ENCODE peak calls at places on chromosome 15, in five cellular contexts. Z is hepatic stellate cell; O is stimulated activated CD4-positive, alpha-beta T cell treated with anti-CD3 and anti-CD28 coated beads, Interleukin-4, amount 100 ng/mL, for 48 hours; Y is mucosa of descending colon; R is psoas muscle. P is an unnamed sample.

GRCh38 chr15:71804695-71805470 is 5.5 kb upstream of the NR2E3 start:
- DNase-seq in R (no peak), Z (no peak), O (no peak), Y (no peak), P (no peak)

GRCh38 chr15:94673801-94674200 is 442.4 kb downstream of the MCTP2 start:
- DNase-seq in Z (no peak), O (no peak), Y (no peak), R (no peak), P (no peak)

GRCh38 chr15:63013052-63013808 is 29.3 kb upstream of the TPM1 start:
- DNase-seq in Z (peak), O (no peak), Y (no peak), R (peak), P (no peak)

GRCh38 chr15:67105065-67105951 is 39.9 kb downstream of the SMAD3 start:
- DNase-seq in R (peak), Z (peak), O (no peak), Y (no peak), P (peak)

GRCh38 chr15:73897441-73898261 is 24.3 kb downstream of the TBC1D21 start:
- DNase-seq in Z (peak), R (peak), O (peak), Y (peak), P (peak)

GRCh38 chr15:69578252-69578651 is 125.6 kb downstream of the RPLP1 start:
- DNase-seq in O (no peak), R (no peak), Z (no peak), Y (no peak), P (no peak)

GRCh38 chr15:56964182-56964581 is 45.7 kb downstream of the TCF12 start:
- DNase-seq in O (no peak), Z (peak), R (no peak), Y (no peak), P (no peak)

GRCh38 chr15:70248116-70249025 is 150.7 kb upstream of the TLE3 start:
- DNase-seq in O (no peak), Y (no peak), Z (no peak), R (no peak), P (no peak)

GRCh38 chr15:74134387-74135027 is 4.1 kb downstream of the ISLR2 start:
- DNase-seq in R (peak), Y (peak), Z (peak), O (no peak), P (no peak)

GRCh38 chr15:83869329-83869728 is 215.4 kb downstream of the ADAMTSL3 start:
- DNase-seq in R (no peak), Z (no peak), O (no peak), Y (no peak), P (no peak)

GRCh38 chr15:75720787-75721461 is 8.3 kb upstream of the CSPG4 start:
- DNase-seq in Y (peak), O (peak), Z (no peak), R (peak), P (peak)

GRCh38 chr15:40379374-40379773 is 3.1 kb upstream of the KNSTRN start:
- DNase-seq in Y (no peak), R (no peak), Z (no peak), O (no peak), P (no peak)

GRCh38 chr15:75123395-75123794 is 78.3 kb upstream of the C15orf39 start:
- DNase-seq in Y (no peak), O (no peak), Z (peak), R (no peak), P (peak)

GRCh38 chr15:96504371-96504770 is 173.9 kb downstream of the NR2F2 start:
- DNase-seq in O (no peak), Y (no peak), Z (no peak), R (no peak), P (no peak)

GRCh38 chr15:66864086-66864830 is 162.2 kb downstream of the SMAD6 start:
- DNase-seq in R (no peak), O (no peak), Z (no peak), Y (no peak), P (peak)

GRCh38 chr15:32119286-32119685 is 89.0 kb downstream of the CHRNA7 start:
- DNase-seq in Y (no peak), O (no peak), Z (no peak), R (no peak), P (no peak)

GRCh38 chr15:64216722-64217428 is 54.1 kb upstream of the PPIB start:
- DNase-seq in O (no peak), R (no peak), Z (no peak), Y (no peak), P (no peak)

GRCh38 chr15:87477759-87478687 is 778.5 kb downstream of the NTRK3 start:
- DNase-seq in Z (peak), O (no peak), R (no peak), Y (no peak), P (no peak)

GRCh38 chr15:74489518-74490338 is 28.8 kb upstream of the UBL7 start:
- DNase-seq in Y (peak), R (peak), O (peak), Z (peak), P (peak)

GRCh38 chr15:74397239-74398068 is 30.0 kb upstream of the CYP11A1 start:
- DNase-seq in Y (no peak), O (no peak), Z (no peak), R (no peak), P (no peak)

GRCh38 chr15:73560501-73561117 is 72.6 kb downstream of the NPTN start:
- DNase-seq in R (no peak), Y (no peak), O (no peak), Z (no peak), P (no peak)

GRCh38 chr15:25933456-25934158 is 70.5 kb upstream of the ATP10A start:
- DNase-seq in Z (peak), Y (peak), R (peak), O (peak), P (peak)

GRCh38 chr15:80183886-80184285 is 31.1 kb downstream of the FAH start:
- DNase-seq in O (no peak), R (no peak), Z (no peak), Y (no peak), P (no peak)

GRCh38 chr15:57751177-57751800 is 44.8 kb downstream of the POLR2M start:
- DNase-seq in O (no peak), Y (no peak), Z (no peak), R (no peak), P (no peak)

GRCh38 chr15:63372753-63373152 is 8.9 kb downstream of the CA12 start:
- DNase-seq in R (no peak), Z (no peak), O (no peak), Y (no peak), P (no peak)

GRCh38 chr15:87672309-87672897 is 584.1 kb downstream of the NTRK3 start:
- DNase-seq in O (no peak), R (no peak), Z (peak), Y (no peak), P (no peak)

GRCh38 chr15:75032391-75032790 is 9.0 kb downstream of the PPCDC start:
- DNase-seq in O (no peak), R (no peak), Z (no peak), Y (no peak), P (no peak)

GRCh38 chr15:41928637-41929620 is 35.1 kb upstream of the SPTBN5 start:
- DNase-seq in Y (no peak), O (no peak), R (peak), Z (no peak), P (peak)

GRCh38 chr15:99057697-99058420 is 47.0 kb upstream of the SYNM start:
- DNase-seq in R (no peak), O (no peak), Z (no peak), Y (no peak), P (no peak)

GRCh38 chr15:95208071-95208470 is 976.7 kb downstream of the MCTP2 start:
- DNase-seq in R (no peak), Z (no peak), O (no peak), Y (no peak), P (no peak)

GRCh38 chr15:47333758-47334157 is 383.5 kb upstream of the SEMA6D start:
- DNase-seq in Y (no peak), O (no peak), Z (no peak), R (no peak), P (no peak)